ENCODE peak calls at places on chromosomes 12 and 14, in seven cellular contexts. N is left ventricle myocardium inferior; G is cardiac muscle cell; M is CD8-positive, alpha-beta memory T cell; D is pancreas; Q is stomach; B is SK-N-SH. I is an unnamed sample. For H3K4me1, the result is how much of the 10 kb centered on the place peaks cover.

GRCh38 chr12:22993639-22994038 is 368.7 kb downstream of the ETNK1 start:
- DNase-seq in N (no peak), G (no peak), M (no peak), D (no peak), Q (no peak), B (no peak), I (no peak)

GRCh38 chr14:42475289-42475688 is 868.6 kb downstream of the LRFN5 start:
- DNase-seq in N (no peak), G (no peak), M (no peak), D (no peak), Q (no peak), B (no peak), I (no peak)

GRCh38 chr14:34450958-34451357 is 11.1 kb downstream of the SPTSSA start:
- DNase-seq in N (no peak), G (peak), M (no peak), D (no peak), Q (no peak), B (no peak), I (no peak)

GRCh38 chr12:11778703-11779102 is 129.2 kb downstream of the ETV6 start:
- DNase-seq in N (no peak), G (no peak), M (no peak), D (no peak), Q (no peak), B (no peak), I (no peak)

GRCh38 chr14:24074625-24075484 is 3.5 kb downstream of the CPNE6 start:
- DNase-seq in N (no peak), G (no peak), M (no peak), D (no peak), Q (peak), B (no peak), I (no peak)

GRCh38 chr12:2384029-2384386 is 331.2 kb downstream of the CACNA1C start:
- DNase-seq in N (no peak), G (no peak), M (no peak), D (no peak), Q (no peak), B (no peak), I (no peak)

GRCh38 chr14:85824526-85824925 is 294.6 kb downstream of the FLRT2 start:
- DNase-seq in N (no peak), G (no peak), M (no peak), D (no peak), Q (no peak), B (no peak), I (no peak)

GRCh38 chr14:60655898-60656754 is 6.8 kb upstream of the SIX1 start:
- DNase-seq in N (no peak), G (no peak), M (no peak), D (no peak), Q (no peak), B (peak), I (no peak)

GRCh38 chr14:89926709-89927108 is 27.8 kb downstream of the EFCAB11 start:
- DNase-seq in N (no peak), G (no peak), M (no peak), D (no peak), Q (no peak), B (no peak), I (no peak)

GRCh38 chr12:108594-108993 is 42.0 kb downstream of the IQSEC3 start:
- DNase-seq in N (peak), G (peak), M (no peak), D (peak), Q (peak), B (peak), I (peak)

GRCh38 chr14:75987201-75987970 is 1.8 kb downstream of the IFT43 start:
- DNase-seq in N (no peak), G (no peak), M (no peak), D (no peak), Q (no peak), B (no peak), I (no peak)

GRCh38 chr14:84657866-84658385 is 872.0 kb upstream of the FLRT2 start:
- DNase-seq in N (no peak), G (peak), M (no peak), D (no peak), Q (no peak), B (no peak), I (no peak)

GRCh38 chr12:5242440-5242839 is 189.5 kb upstream of the NTF3 start:
- DNase-seq in N (no peak), G (peak), M (no peak), D (no peak), Q (no peak), B (no peak), I (no peak)

GRCh38 chr12:68137278-68137930 is 22.1 kb downstream of the IFNG start:
- DNase-seq in N (no peak), G (no peak), M (no peak), D (no peak), Q (no peak), B (no peak), I (no peak)

GRCh38 chr12:6699989-6700645 is 498 bp downstream of the PIANP start:
- DNase-seq in N (no peak), G (peak), M (no peak), D (no peak), Q (no peak), B (peak), I (peak)

GRCh38 chr12:31876568-31877424 is 82.4 kb upstream of the RESF1 start:
- DNase-seq in N (peak), G (no peak), M (no peak), D (no peak), Q (no peak), B (no peak), I (peak)
- H3K4me1 ChIP-seq in N (under half), G (under half), M (under half), D (under half), Q (under half), B (under half), I (under half)

GRCh38 chr14:91412939-91413338 is 4.7 kb downstream of the CCDC88C start:
- DNase-seq in N (no peak), G (no peak), M (no peak), D (no peak), Q (no peak), B (no peak), I (no peak)
- H3K4me1 ChIP-seq in N (under half), G (under half), M (half or more), D (under half), Q (under half), B (under half), I (under half)

DNA sequence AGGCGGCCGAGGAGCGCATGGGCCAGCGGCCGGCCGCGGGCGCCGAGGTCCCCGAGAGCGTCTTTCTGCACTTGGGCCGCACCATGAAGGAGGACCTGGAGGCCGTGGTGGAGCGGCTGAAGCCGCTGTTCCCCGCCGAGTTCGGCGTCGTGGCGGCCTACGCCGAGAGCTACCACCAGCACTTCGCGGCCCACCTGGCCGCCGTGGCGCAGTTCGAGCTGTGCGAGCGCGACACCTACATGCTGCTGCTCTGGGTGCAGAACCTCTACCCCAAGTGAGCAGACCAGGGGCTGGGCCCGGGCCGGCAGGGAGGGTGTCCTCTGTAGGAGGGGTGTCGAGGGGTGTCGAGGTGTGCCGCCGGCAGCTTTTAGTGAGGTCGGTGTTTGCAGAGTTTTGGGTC is 4.1 kb downstream of the TNFAIP2 start:
- DNase-seq in N (peak), G (no peak), M (no peak), D (no peak), Q (no peak), B (no peak), I (peak)
- H3K4me1 ChIP-seq in N (half or more), G (under half), M (under half), D (under half), Q (half or more), B (under half), I (under half)

DNA sequence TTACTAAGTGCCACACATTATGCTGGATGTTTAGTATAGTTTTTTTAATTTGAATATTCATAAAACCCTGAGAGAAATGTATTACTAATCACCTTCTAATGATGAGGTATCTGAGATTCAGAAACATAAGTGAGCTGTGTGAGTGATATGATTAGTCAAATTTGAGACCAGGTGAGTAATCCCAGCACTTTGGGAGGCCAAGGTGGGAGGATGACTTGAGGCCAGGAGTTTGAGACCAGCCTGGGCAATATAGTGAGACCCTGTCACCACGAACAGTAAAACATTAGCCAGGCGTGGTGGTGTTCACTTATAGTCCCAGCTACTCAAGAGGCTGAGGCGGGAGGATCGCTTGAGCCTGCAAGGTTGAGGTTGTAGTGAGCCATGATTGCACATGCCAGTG is 438.4 kb downstream of the RAD51B start:
- DNase-seq in N (no peak), G (no peak), M (no peak), D (no peak), Q (no peak), B (no peak), I (no peak)
- H3K4me1 ChIP-seq in N (under half), G (under half), M (half or more), D (under half), Q (under half), B (under half), I (under half)

GRCh38 chr12:53051058-53051880 is 1.4 kb downstream of the TNS2 start:
- DNase-seq in N (peak), G (no peak), M (no peak), D (peak), Q (peak), B (no peak), I (peak)

GRCh38 chr12:53048033-53048779 is 1.7 kb upstream of the TNS2 start:
- DNase-seq in N (peak), G (no peak), M (no peak), D (peak), Q (peak), B (peak), I (peak)

GRCh38 chr12:53050426-53051057 is 677 bp downstream of the TNS2 start:
- DNase-seq in N (no peak), G (no peak), M (no peak), D (no peak), Q (peak), B (no peak), I (no peak)

GRCh38 chr12:53048780-53049401 is 974 bp upstream of the TNS2 start:
- DNase-seq in N (peak), G (peak), M (no peak), D (peak), Q (peak), B (peak), I (peak)

GRCh38 chr12:53049582-53050318 is at the start of gene TNS2:
- DNase-seq in N (peak), G (peak), M (no peak), D (peak), Q (peak), B (peak), I (peak)
- H3K4me1 ChIP-seq in N (half or more), G (under half), M (under half), D (half or more), Q (half or more), B (under half), I (under half)

DNA sequence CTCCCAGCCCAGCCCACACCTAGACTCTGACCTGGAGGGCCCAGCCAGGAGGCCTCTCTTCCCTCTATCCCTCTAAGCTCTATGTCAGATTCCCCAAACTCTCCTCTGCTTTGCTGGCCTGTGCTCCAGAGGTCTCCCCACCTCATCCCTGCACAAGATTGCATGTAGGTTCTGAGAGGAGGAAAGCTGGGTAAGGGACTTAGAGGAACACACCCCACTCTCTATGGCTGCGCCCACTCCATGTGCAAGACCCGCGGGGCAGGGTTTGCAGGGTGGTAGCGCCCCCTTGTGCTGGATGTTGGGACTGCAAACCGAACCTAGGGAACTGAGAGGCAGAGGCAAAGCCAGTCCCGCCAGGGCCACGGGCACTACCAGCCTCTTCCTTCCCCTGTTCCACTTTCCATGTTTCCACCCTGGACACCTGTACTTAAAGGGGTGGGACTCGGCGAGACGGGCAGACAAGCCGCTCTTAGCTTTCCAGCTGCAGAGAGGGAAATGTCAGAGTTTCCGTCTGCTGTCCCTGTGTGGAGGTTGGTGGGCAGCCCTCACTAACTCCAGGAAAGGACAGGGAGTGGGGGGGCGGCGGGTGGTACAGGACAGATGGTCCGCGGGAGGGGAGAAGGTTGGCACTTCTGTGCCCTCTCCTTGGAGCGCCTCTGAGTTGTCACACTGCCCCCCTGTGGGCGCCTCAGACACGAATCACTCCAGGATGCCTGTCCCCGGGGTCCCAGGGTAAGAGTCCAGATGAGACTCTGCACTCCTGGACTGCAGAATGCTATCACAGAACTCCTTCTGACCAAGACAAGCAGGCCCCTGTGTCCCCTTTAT is 16.8 kb downstream of the MMP14 start:
- DNase-seq in N (peak), G (peak), M (peak), D (peak), Q (peak), B (peak), I (peak)
- H3K4me1 ChIP-seq in N (under half), G (under half), M (under half), D (under half), Q (under half), B (under half), I (under half)

DNA sequence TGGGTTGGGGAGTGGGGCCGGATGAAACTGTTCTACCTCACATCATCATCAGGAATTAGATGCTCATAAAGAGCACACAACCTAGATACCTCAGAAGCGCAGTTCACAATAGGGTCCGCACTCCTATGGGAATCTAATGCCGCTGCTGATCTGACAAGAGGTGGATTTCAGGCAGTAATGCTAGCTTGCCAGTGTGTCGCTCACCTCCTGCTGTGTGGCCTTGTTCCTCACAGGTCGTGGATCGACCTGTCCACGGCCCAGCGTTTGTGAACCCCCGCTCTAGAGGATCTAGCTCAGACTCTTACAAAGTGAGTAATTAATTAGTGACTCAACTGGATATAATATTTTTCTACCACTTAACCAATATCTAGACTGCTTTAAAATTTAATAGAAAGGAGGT is 5.8 kb downstream of the PPP1R12A start:
- DNase-seq in N (no peak), G (no peak), M (no peak), D (no peak), Q (no peak), B (no peak), I (no peak)
- H3K4me1 ChIP-seq in N (half or more), G (under half), M (half or more), D (under half), Q (under half), B (under half), I (under half)

DNA sequence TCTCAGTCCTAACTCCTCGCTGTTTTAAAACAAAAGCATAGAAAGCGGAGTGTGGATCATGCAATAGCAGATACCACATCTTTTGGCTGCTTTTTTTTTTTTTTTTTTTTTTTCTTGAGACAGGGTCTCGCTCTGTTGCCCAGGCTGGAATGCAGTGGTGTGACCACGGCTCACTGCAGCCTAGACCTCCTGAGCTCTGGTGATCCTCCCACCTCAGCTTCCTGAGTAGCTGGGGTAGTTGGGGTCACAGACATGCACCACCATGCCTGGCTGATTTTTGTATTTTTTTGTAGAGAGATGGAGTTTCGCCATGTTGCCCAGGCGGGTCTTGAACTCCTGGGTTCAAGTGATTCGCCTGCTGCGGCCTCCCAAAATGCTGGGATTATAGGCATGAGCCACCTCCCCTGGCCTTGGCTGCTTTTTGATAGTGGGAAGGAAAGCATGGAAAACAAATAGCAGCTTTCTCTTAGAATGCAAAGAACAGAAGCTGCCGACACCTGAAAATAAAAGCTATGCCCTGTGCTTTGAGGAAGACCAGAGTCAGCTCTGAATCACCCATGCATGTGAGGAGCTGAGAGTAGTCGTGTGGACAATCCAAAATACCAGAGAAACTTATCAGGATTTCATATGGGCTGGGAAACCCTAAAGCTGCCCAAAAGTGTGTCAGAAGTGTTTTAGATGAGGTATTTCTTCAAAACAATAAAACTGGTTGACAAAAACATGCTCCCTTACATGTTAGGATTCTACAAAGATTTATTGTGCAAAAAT is 3.6 kb upstream of the ELK3 start:
- DNase-seq in N (no peak), G (peak), M (no peak), D (no peak), Q (no peak), B (no peak), I (no peak)
- H3K4me1 ChIP-seq in N (under half), G (under half), M (under half), D (under half), Q (under half), B (under half), I (under half)

GRCh38 chr14:32472081-32472480 is 143.0 kb downstream of the AKAP6 start:
- DNase-seq in N (no peak), G (no peak), M (no peak), D (no peak), Q (no peak), B (no peak), I (no peak)

GRCh38 chr14:32469388-32470160 is 140.5 kb downstream of the AKAP6 start:
- DNase-seq in N (no peak), G (peak), M (no peak), D (no peak), Q (no peak), B (no peak), I (no peak)

GRCh38 chr14:32472512-32473472 is 143.7 kb downstream of the AKAP6 start:
- DNase-seq in N (peak), G (no peak), M (no peak), D (no peak), Q (no peak), B (no peak), I (no peak)

GRCh38 chr14:32470161-32470705 is 141.1 kb downstream of the AKAP6 start:
- DNase-seq in N (no peak), G (no peak), M (no peak), D (no peak), Q (no peak), B (no peak), I (no peak)

DNA sequence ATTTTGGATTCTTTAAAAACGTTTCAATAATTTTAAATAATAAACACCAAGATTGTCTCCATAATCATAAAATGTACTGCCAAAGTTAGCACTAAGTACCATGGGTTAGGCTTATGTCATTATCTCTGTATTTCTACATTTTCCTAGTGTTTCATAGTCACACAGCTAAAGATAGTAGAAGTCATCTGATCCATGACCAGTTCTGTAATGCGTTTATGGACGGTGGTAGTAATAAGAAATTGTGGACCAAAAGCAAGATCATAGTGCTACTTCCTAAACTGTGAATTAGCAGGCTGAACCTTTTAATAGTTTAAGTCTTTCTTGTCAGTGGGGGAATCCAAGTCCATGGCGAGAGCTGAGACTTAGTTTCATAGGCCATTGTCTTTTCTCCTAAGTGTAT is 142.1 kb downstream of the AKAP6 start:
- DNase-seq in N (no peak), G (no peak), M (no peak), D (no peak), Q (no peak), B (no peak), I (no peak)
- H3K4me1 ChIP-seq in N (half or more), G (under half), M (under half), D (under half), Q (under half), B (under half), I (under half)

I was measured in aorta.